ENCODE peak calls at places on chromosomes 11 and 22, in four cellular contexts. One of them, this sample, is unnamed.

GRCh38 chr11:68749061-68749491 is 2.2 kb downstream of the TESMIN start:
- DNase-seq in A549: no peak
- DNase-seq in K562: no peak
- DNase-seq in GM12878: no peak
- DNase-seq in this sample: peak; percentile 4

GRCh38 chr11:125404811-125405481 is 91.1 kb downstream of the FEZ1 start:
- DNase-seq in A549: peak; percentile 14
- DNase-seq in K562: peak; percentile 72
- DNase-seq in GM12878: no peak
- DNase-seq in this sample: peak; percentile 47

GRCh38 chr11:67450796-67451657 is 1.5 kb downstream of the GPR152 start:
- DNase-seq in A549: no peak
- DNase-seq in K562: no peak
- DNase-seq in GM12878: no peak
- DNase-seq in this sample: no peak

GRCh38 chr11:75896843-75897419 is 81.9 kb downstream of the UVRAG start:
- DNase-seq in A549: peak; percentile 41
- DNase-seq in K562: peak; percentile 42
- DNase-seq in GM12878: no peak
- DNase-seq in this sample: peak; percentile 55

GRCh38 chr11:3626250-3626960 is 15.4 kb downstream of the ART5 start:
- DNase-seq in A549: no peak
- DNase-seq in K562: peak; percentile 39
- DNase-seq in GM12878: no peak
- DNase-seq in this sample: no peak

GRCh38 chr11:71153005-71153395 is 99.4 kb downstream of the SHANK2 start:
- DNase-seq in A549: peak; percentile 38
- DNase-seq in K562: no peak
- DNase-seq in GM12878: no peak
- DNase-seq in this sample: peak; percentile 31

GRCh38 chr22:18091916-18092526 is 14.2 kb downstream of the PEX26 start:
- DNase-seq in A549: peak; percentile 78
- DNase-seq in K562: no peak
- DNase-seq in GM12878: no peak
- DNase-seq in this sample: peak; percentile 43

GRCh38 chr11:35419713-35420333 is 465 bp upstream of the SLC1A2 start:
- DNase-seq in A549: no peak
- DNase-seq in K562: no peak
- DNase-seq in GM12878: no peak
- DNase-seq in this sample: no peak

GRCh38 chr11:34411786-34412185 is 26.9 kb upstream of the CAT start:
- DNase-seq in A549: no peak
- DNase-seq in K562: no peak
- DNase-seq in GM12878: no peak
- DNase-seq in this sample: no peak

GRCh38 chr22:31342389-31343125 is 3.6 kb downstream of the PATZ1 start:
- DNase-seq in A549: no peak
- DNase-seq in K562: no peak
- DNase-seq in GM12878: no peak
- DNase-seq in this sample: no peak

GRCh38 chr11:14764899-14765527 is 121.4 kb downstream of the PDE3B start:
- DNase-seq in A549: no peak
- DNase-seq in K562: peak; percentile 70
- DNase-seq in GM12878: peak; percentile 65
- DNase-seq in this sample: peak; percentile 3

GRCh38 chr11:133936551-133936950 is 20.2 kb downstream of the IGSF9B start:
- DNase-seq in A549: no peak
- DNase-seq in K562: no peak
- DNase-seq in GM12878: no peak
- DNase-seq in this sample: no peak

GRCh38 chr11:37811349-37811748 is 1213.3 kb upstream of the RAG2 start:
- DNase-seq in A549: no peak
- DNase-seq in K562: no peak
- DNase-seq in GM12878: no peak
- DNase-seq in this sample: no peak

GRCh38 chr22:19041403-19042074 is 80.7 kb downstream of the DGCR2 start:
- DNase-seq in A549: no peak
- DNase-seq in K562: no peak
- DNase-seq in GM12878: no peak
- DNase-seq in this sample: no peak

GRCh38 chr22:42068351-42068730 is 2.3 kb downstream of the NAGA start:
- DNase-seq in A549: no peak
- DNase-seq in K562: no peak
- DNase-seq in GM12878: no peak
- DNase-seq in this sample: no peak

GRCh38 chr11:19644316-19644715 is 68.3 kb upstream of the NAV2 start:
- DNase-seq in A549: no peak
- DNase-seq in K562: no peak
- DNase-seq in GM12878: no peak
- DNase-seq in this sample: no peak

GRCh38 chr11:19650929-19651487 is 61.6 kb upstream of the NAV2 start:
- DNase-seq in A549: no peak
- DNase-seq in K562: no peak
- DNase-seq in GM12878: no peak
- DNase-seq in this sample: no peak

GRCh38 chr11:19648321-19648720 is 64.3 kb upstream of the NAV2 start:
- DNase-seq in A549: no peak
- DNase-seq in K562: no peak
- DNase-seq in GM12878: no peak
- DNase-seq in this sample: no peak

GRCh38 chr11:19646308-19646707 is 66.3 kb upstream of the NAV2 start:
- DNase-seq in A549: no peak
- DNase-seq in K562: no peak
- DNase-seq in GM12878: no peak
- DNase-seq in this sample: peak; percentile 30

DNA sequence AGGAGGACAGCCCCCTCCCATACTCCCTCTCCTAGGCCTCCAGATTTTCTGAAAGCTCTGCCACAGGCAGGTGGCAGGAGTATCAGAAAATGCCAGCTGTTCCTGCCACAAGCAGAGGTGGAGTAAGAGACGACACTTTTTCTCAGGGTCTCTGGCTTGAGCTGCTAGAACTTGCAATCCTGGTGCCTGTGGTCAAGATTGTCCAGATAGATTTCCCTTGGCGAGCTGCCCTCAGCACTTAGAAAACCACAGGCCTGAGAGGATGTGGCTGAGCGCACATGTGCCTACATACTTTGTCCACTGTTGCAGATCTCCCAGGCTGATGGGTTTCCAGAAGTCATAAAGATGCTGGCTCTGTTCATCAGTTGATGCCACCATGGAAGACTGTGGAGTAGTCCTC is 65.7 kb upstream of the NAV2 start:
- DNase-seq in A549: no peak
- DNase-seq in K562: no peak
- DNase-seq in GM12878: no peak
- DNase-seq in this sample: peak; percentile 93
- TF ChIP-seq ELK1 in A549: no peak
- TF ChIP-seq ELK1 in K562: no peak
- TF ChIP-seq ELK1 in GM12878: no peak
- TF ChIP-seq ELK1 in this sample: no peak

GRCh38 chr11:86138958-86139357 is 70.1 kb upstream of the PICALM start:
- DNase-seq in A549: no peak
- DNase-seq in K562: no peak
- DNase-seq in GM12878: peak; percentile 84
- DNase-seq in this sample: no peak
- TF ChIP-seq ELK1 in A549: no peak
- TF ChIP-seq ELK1 in K562: no peak
- TF ChIP-seq ELK1 in GM12878: no peak
- TF ChIP-seq ELK1 in this sample: no peak

GRCh38 chr22:26889794-26890193 is 232.4 kb downstream of the MIAT start:
- DNase-seq in A549: no peak
- DNase-seq in K562: no peak
- DNase-seq in GM12878: no peak
- DNase-seq in this sample: no peak

GRCh38 chr22:26885441-26886261 is 228.3 kb downstream of the MIAT start:
- DNase-seq in A549: no peak
- DNase-seq in K562: no peak
- DNase-seq in GM12878: no peak
- DNase-seq in this sample: no peak

GRCh38 chr22:26887456-26887855 is 230.1 kb downstream of the MIAT start:
- DNase-seq in A549: peak; percentile 47
- DNase-seq in K562: no peak
- DNase-seq in GM12878: no peak
- DNase-seq in this sample: peak; percentile 74

GRCh38 chr22:26888887-26889286 is 231.5 kb downstream of the MIAT start:
- DNase-seq in A549: no peak
- DNase-seq in K562: no peak
- DNase-seq in GM12878: no peak
- DNase-seq in this sample: peak; percentile 5

DNA sequence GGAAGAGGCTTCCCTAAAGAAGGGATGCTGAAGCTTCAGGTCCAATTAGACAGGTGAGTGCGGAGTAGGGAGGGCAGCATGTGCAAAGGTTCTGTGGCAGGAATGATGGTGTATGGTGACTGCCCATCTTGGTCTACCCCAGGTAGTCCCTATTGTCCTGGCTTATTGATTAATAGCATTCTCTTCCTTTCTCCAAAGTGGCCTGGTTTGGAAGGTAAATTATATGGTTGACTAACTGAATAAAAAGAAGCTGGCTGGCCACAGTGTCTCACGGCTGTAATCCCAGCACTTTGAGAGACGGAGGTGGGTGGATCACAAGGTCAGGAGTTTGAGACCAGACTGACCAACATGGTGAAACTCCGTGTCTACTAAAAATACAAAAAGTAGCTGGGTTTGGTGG is 230.5 kb downstream of the MIAT start:
- DNase-seq in A549: no peak
- DNase-seq in K562: no peak
- DNase-seq in GM12878: no peak
- DNase-seq in this sample: no peak
- TF ChIP-seq ELK1 in A549: no peak
- TF ChIP-seq ELK1 in K562: no peak
- TF ChIP-seq ELK1 in GM12878: no peak
- TF ChIP-seq ELK1 in this sample: no peak

GRCh38 chr22:48890693-48891554 is 936.7 kb downstream of the BRD1 start:
- DNase-seq in A549: no peak
- DNase-seq in K562: no peak
- DNase-seq in GM12878: no peak
- DNase-seq in this sample: no peak
- TF ChIP-seq ELK1 in A549: no peak
- TF ChIP-seq ELK1 in K562: no peak
- TF ChIP-seq ELK1 in GM12878: no peak
- TF ChIP-seq ELK1 in this sample: no peak

GRCh38 chr11:115631609-115632008 is 127.4 kb upstream of the CADM1 start:
- DNase-seq in A549: no peak
- DNase-seq in K562: no peak
- DNase-seq in GM12878: no peak
- DNase-seq in this sample: no peak

GRCh38 chr11:115637842-115638241 is 133.6 kb upstream of the CADM1 start:
- DNase-seq in A549: no peak
- DNase-seq in K562: no peak
- DNase-seq in GM12878: no peak
- DNase-seq in this sample: no peak

GRCh38 chr11:115632061-115632460 is 127.8 kb upstream of the CADM1 start:
- DNase-seq in A549: no peak
- DNase-seq in K562: no peak
- DNase-seq in GM12878: no peak
- DNase-seq in this sample: no peak

GRCh38 chr11:115642660-115643059 is 138.4 kb upstream of the CADM1 start:
- DNase-seq in A549: no peak
- DNase-seq in K562: no peak
- DNase-seq in GM12878: no peak
- DNase-seq in this sample: no peak

GRCh38 chr11:115636686-115637555 is 132.7 kb upstream of the CADM1 start:
- DNase-seq in A549: no peak
- DNase-seq in K562: no peak
- DNase-seq in GM12878: no peak
- DNase-seq in this sample: no peak
- TF ChIP-seq ELK1 in A549: no peak
- TF ChIP-seq ELK1 in K562: no peak
- TF ChIP-seq ELK1 in GM12878: no peak
- TF ChIP-seq ELK1 in this sample: no peak

GRCh38 chr11:32427616-32427934 is 7.8 kb downstream of the WT1 start:
- DNase-seq in A549: no peak
- DNase-seq in K562: no peak
- DNase-seq in GM12878: no peak
- DNase-seq in this sample: no peak

GRCh38 chr11:32426192-32426591 is 9.1 kb downstream of the WT1 start:
- DNase-seq in A549: no peak
- DNase-seq in K562: no peak
- DNase-seq in GM12878: no peak
- DNase-seq in this sample: no peak

GRCh38 chr11:32428665-32429293 is 6.6 kb downstream of the WT1 start:
- DNase-seq in A549: no peak
- DNase-seq in K562: no peak
- DNase-seq in GM12878: no peak
- DNase-seq in this sample: no peak

GRCh38 chr11:32427935-32428664 is 7.2 kb downstream of the WT1 start:
- DNase-seq in A549: no peak
- DNase-seq in K562: no peak
- DNase-seq in GM12878: no peak
- DNase-seq in this sample: no peak

DNA sequence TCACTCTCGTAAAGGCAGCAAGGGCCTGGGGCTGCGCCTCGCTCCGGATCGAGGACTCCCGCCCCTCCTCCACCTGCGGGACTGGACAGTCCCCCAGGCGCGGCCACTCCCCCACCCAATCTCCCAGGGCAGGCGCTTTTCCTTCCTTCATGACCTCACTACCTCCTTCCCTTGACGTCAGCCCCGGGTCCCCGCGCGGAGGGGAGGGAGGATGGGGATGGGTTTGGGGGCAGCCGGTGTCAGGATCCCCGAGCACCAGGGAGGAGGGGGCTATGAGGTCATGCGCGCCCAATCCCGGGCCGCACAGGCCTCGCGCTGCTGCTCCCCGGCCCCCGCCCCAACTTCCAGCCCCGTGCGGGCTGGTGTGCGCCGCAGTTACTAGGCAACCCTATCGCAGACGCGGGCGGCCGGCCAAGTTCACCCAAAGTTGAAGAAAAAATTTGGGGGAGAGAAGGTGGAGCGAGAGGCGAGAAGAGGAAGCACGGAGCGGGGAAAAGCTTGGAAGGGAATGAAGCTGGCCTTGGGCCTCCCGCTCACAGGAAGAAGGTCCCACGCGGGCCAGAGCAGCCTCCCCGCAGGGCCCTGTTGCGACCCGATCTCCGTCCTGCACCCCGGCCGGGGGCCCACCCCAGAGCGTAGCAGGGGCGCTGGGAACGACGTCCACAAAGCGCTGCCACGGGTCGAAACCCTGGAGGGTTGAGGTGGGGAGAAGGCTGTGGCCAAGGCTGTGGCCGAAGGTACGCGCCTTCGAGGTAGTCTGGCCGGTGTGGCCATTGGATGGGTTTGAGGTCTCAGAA is 8.3 kb downstream of the WT1 start:
- DNase-seq in A549: no peak
- DNase-seq in K562: peak; percentile 83
- DNase-seq in GM12878: no peak
- DNase-seq in this sample: no peak
- TF ChIP-seq ELK1 in A549: no peak
- TF ChIP-seq ELK1 in K562: no peak
- TF ChIP-seq ELK1 in GM12878: no peak
- TF ChIP-seq ELK1 in this sample: no peak

This sample was measured in IMR-90.